ENCODE peak calls at places on chromosomes 5 and 9, in eight cellular contexts. One of them, this sample, is unnamed.

GRCh38 chr9:103997861-103998370 is 96.2 kb upstream of the SMC2 start:
- DNase-seq in stimulated activated CD8-positive, alpha-beta memory T cell treated with anti-CD3 and anti-CD28 coated beads, Interleukin-15, amount 100 ng/mL, for 4 hours: no peak
- DNase-seq in H9: no peak
- DNase-seq in cardiac fibroblast: no peak
- DNase-seq in T-helper 2 cell: no peak
- DNase-seq in activated CD8-positive, alpha-beta memory T cell treated with anti-CD3 and anti-CD28 coated beads for 4 hours: no peak
- DNase-seq in activated CD4-positive, alpha-beta T cell treated with anti-CD3 and anti-CD28 coated beads, Interleukin-2, amount 50 U/mL, for 4 hours: no peak
- DNase-seq in HuH-7: no peak
- DNase-seq in this sample: no peak

GRCh38 chr5:158287643-158288228 is 428.8 kb upstream of the CLINT1 start:
- DNase-seq in cardiac fibroblast: peak
- DNase-seq in stimulated activated CD8-positive, alpha-beta memory T cell treated with anti-CD3 and anti-CD28 coated beads, Interleukin-15, amount 100 ng/mL, for 4 hours: no peak
- DNase-seq in H9: no peak
- DNase-seq in activated CD8-positive, alpha-beta memory T cell treated with anti-CD3 and anti-CD28 coated beads for 4 hours: no peak
- DNase-seq in T-helper 2 cell: no peak
- DNase-seq in activated CD4-positive, alpha-beta T cell treated with anti-CD3 and anti-CD28 coated beads, Interleukin-2, amount 50 U/mL, for 4 hours: no peak
- DNase-seq in HuH-7: peak
- DNase-seq in this sample: no peak

GRCh38 chr5:66001952-66002351 is 75.6 kb downstream of the ERBIN start:
- DNase-seq in HuH-7: no peak
- DNase-seq in cardiac fibroblast: no peak
- DNase-seq in activated CD4-positive, alpha-beta T cell treated with anti-CD3 and anti-CD28 coated beads, Interleukin-2, amount 50 U/mL, for 4 hours: no peak
- DNase-seq in T-helper 2 cell: no peak
- DNase-seq in stimulated activated CD8-positive, alpha-beta memory T cell treated with anti-CD3 and anti-CD28 coated beads, Interleukin-15, amount 100 ng/mL, for 4 hours: no peak
- DNase-seq in activated CD8-positive, alpha-beta memory T cell treated with anti-CD3 and anti-CD28 coated beads for 4 hours: no peak
- DNase-seq in H9: no peak
- DNase-seq in this sample: no peak

GRCh38 chr9:38689678-38690077 is 30.3 kb downstream of the FAM240B start:
- DNase-seq in cardiac fibroblast: peak
- DNase-seq in HuH-7: no peak
- DNase-seq in activated CD8-positive, alpha-beta memory T cell treated with anti-CD3 and anti-CD28 coated beads for 4 hours: no peak
- DNase-seq in activated CD4-positive, alpha-beta T cell treated with anti-CD3 and anti-CD28 coated beads, Interleukin-2, amount 50 U/mL, for 4 hours: no peak
- DNase-seq in stimulated activated CD8-positive, alpha-beta memory T cell treated with anti-CD3 and anti-CD28 coated beads, Interleukin-15, amount 100 ng/mL, for 4 hours: no peak
- DNase-seq in T-helper 2 cell: no peak
- DNase-seq in H9: peak
- DNase-seq in this sample: no peak

GRCh38 chr9:109264865-109265532 is 55.9 kb downstream of the EPB41L4B start:
- DNase-seq in H9: no peak
- DNase-seq in stimulated activated CD8-positive, alpha-beta memory T cell treated with anti-CD3 and anti-CD28 coated beads, Interleukin-15, amount 100 ng/mL, for 4 hours: no peak
- DNase-seq in cardiac fibroblast: no peak
- DNase-seq in T-helper 2 cell: no peak
- DNase-seq in activated CD4-positive, alpha-beta T cell treated with anti-CD3 and anti-CD28 coated beads, Interleukin-2, amount 50 U/mL, for 4 hours: no peak
- DNase-seq in activated CD8-positive, alpha-beta memory T cell treated with anti-CD3 and anti-CD28 coated beads for 4 hours: no peak
- DNase-seq in HuH-7: no peak
- DNase-seq in this sample: no peak

GRCh38 chr5:33299621-33300208 is 141.1 kb upstream of the TARS1 start:
- DNase-seq in cardiac fibroblast: peak
- DNase-seq in activated CD4-positive, alpha-beta T cell treated with anti-CD3 and anti-CD28 coated beads, Interleukin-2, amount 50 U/mL, for 4 hours: no peak
- DNase-seq in activated CD8-positive, alpha-beta memory T cell treated with anti-CD3 and anti-CD28 coated beads for 4 hours: no peak
- DNase-seq in stimulated activated CD8-positive, alpha-beta memory T cell treated with anti-CD3 and anti-CD28 coated beads, Interleukin-15, amount 100 ng/mL, for 4 hours: no peak
- DNase-seq in HuH-7: peak
- DNase-seq in H9: no peak
- DNase-seq in T-helper 2 cell: no peak
- DNase-seq in this sample: no peak

GRCh38 chr5:56492812-56493211 is 259.7 kb upstream of the ANKRD55 start:
- DNase-seq in H9: no peak
- DNase-seq in T-helper 2 cell: no peak
- DNase-seq in stimulated activated CD8-positive, alpha-beta memory T cell treated with anti-CD3 and anti-CD28 coated beads, Interleukin-15, amount 100 ng/mL, for 4 hours: no peak
- DNase-seq in HuH-7: no peak
- DNase-seq in activated CD4-positive, alpha-beta T cell treated with anti-CD3 and anti-CD28 coated beads, Interleukin-2, amount 50 U/mL, for 4 hours: no peak
- DNase-seq in activated CD8-positive, alpha-beta memory T cell treated with anti-CD3 and anti-CD28 coated beads for 4 hours: no peak
- DNase-seq in cardiac fibroblast: no peak
- DNase-seq in this sample: no peak

GRCh38 chr5:431001-431710 is 11.8 kb upstream of the EXOC3 start:
- DNase-seq in activated CD4-positive, alpha-beta T cell treated with anti-CD3 and anti-CD28 coated beads, Interleukin-2, amount 50 U/mL, for 4 hours: peak
- DNase-seq in HuH-7: peak
- DNase-seq in cardiac fibroblast: peak
- DNase-seq in T-helper 2 cell: no peak
- DNase-seq in H9: peak
- DNase-seq in activated CD8-positive, alpha-beta memory T cell treated with anti-CD3 and anti-CD28 coated beads for 4 hours: no peak
- DNase-seq in stimulated activated CD8-positive, alpha-beta memory T cell treated with anti-CD3 and anti-CD28 coated beads, Interleukin-15, amount 100 ng/mL, for 4 hours: no peak
- DNase-seq in this sample: peak

GRCh38 chr5:133384120-133384855 is 228.1 kb downstream of the FSTL4 start:
- DNase-seq in activated CD8-positive, alpha-beta memory T cell treated with anti-CD3 and anti-CD28 coated beads for 4 hours: no peak
- DNase-seq in activated CD4-positive, alpha-beta T cell treated with anti-CD3 and anti-CD28 coated beads, Interleukin-2, amount 50 U/mL, for 4 hours: no peak
- DNase-seq in cardiac fibroblast: no peak
- DNase-seq in H9: peak
- DNase-seq in stimulated activated CD8-positive, alpha-beta memory T cell treated with anti-CD3 and anti-CD28 coated beads, Interleukin-15, amount 100 ng/mL, for 4 hours: no peak
- DNase-seq in T-helper 2 cell: no peak
- DNase-seq in HuH-7: no peak
- DNase-seq in this sample: no peak

GRCh38 chr5:2136728-2137333 is 254.1 kb upstream of the IRX4 start:
- DNase-seq in H9: peak
- DNase-seq in activated CD4-positive, alpha-beta T cell treated with anti-CD3 and anti-CD28 coated beads, Interleukin-2, amount 50 U/mL, for 4 hours: peak
- DNase-seq in stimulated activated CD8-positive, alpha-beta memory T cell treated with anti-CD3 and anti-CD28 coated beads, Interleukin-15, amount 100 ng/mL, for 4 hours: peak
- DNase-seq in cardiac fibroblast: no peak
- DNase-seq in activated CD8-positive, alpha-beta memory T cell treated with anti-CD3 and anti-CD28 coated beads for 4 hours: no peak
- DNase-seq in T-helper 2 cell: no peak
- DNase-seq in HuH-7: no peak
- DNase-seq in this sample: no peak

GRCh38 chr5:107885601-107886000 is 214.9 kb upstream of the EFNA5 start:
- DNase-seq in H9: no peak
- DNase-seq in T-helper 2 cell: no peak
- DNase-seq in stimulated activated CD8-positive, alpha-beta memory T cell treated with anti-CD3 and anti-CD28 coated beads, Interleukin-15, amount 100 ng/mL, for 4 hours: no peak
- DNase-seq in activated CD8-positive, alpha-beta memory T cell treated with anti-CD3 and anti-CD28 coated beads for 4 hours: no peak
- DNase-seq in cardiac fibroblast: no peak
- DNase-seq in HuH-7: no peak
- DNase-seq in activated CD4-positive, alpha-beta T cell treated with anti-CD3 and anti-CD28 coated beads, Interleukin-2, amount 50 U/mL, for 4 hours: no peak
- DNase-seq in this sample: no peak

GRCh38 chr5:61277190-61277589 is 54.9 kb upstream of the ZSWIM6 start:
- DNase-seq in T-helper 2 cell: no peak
- DNase-seq in stimulated activated CD8-positive, alpha-beta memory T cell treated with anti-CD3 and anti-CD28 coated beads, Interleukin-15, amount 100 ng/mL, for 4 hours: no peak
- DNase-seq in activated CD4-positive, alpha-beta T cell treated with anti-CD3 and anti-CD28 coated beads, Interleukin-2, amount 50 U/mL, for 4 hours: no peak
- DNase-seq in H9: peak
- DNase-seq in HuH-7: peak
- DNase-seq in activated CD8-positive, alpha-beta memory T cell treated with anti-CD3 and anti-CD28 coated beads for 4 hours: no peak
- DNase-seq in cardiac fibroblast: peak
- DNase-seq in this sample: peak

GRCh38 chr9:36996677-36997076 is 37.4 kb downstream of the PAX5 start:
- DNase-seq in HuH-7: no peak
- DNase-seq in T-helper 2 cell: no peak
- DNase-seq in H9: no peak
- DNase-seq in stimulated activated CD8-positive, alpha-beta memory T cell treated with anti-CD3 and anti-CD28 coated beads, Interleukin-15, amount 100 ng/mL, for 4 hours: no peak
- DNase-seq in cardiac fibroblast: no peak
- DNase-seq in activated CD4-positive, alpha-beta T cell treated with anti-CD3 and anti-CD28 coated beads, Interleukin-2, amount 50 U/mL, for 4 hours: no peak
- DNase-seq in activated CD8-positive, alpha-beta memory T cell treated with anti-CD3 and anti-CD28 coated beads for 4 hours: no peak
- DNase-seq in this sample: no peak

GRCh38 chr9:36576866-36577265 is 4.2 kb downstream of the MELK start:
- DNase-seq in cardiac fibroblast: no peak
- DNase-seq in activated CD8-positive, alpha-beta memory T cell treated with anti-CD3 and anti-CD28 coated beads for 4 hours: no peak
- DNase-seq in activated CD4-positive, alpha-beta T cell treated with anti-CD3 and anti-CD28 coated beads, Interleukin-2, amount 50 U/mL, for 4 hours: no peak
- DNase-seq in HuH-7: no peak
- DNase-seq in T-helper 2 cell: no peak
- DNase-seq in stimulated activated CD8-positive, alpha-beta memory T cell treated with anti-CD3 and anti-CD28 coated beads, Interleukin-15, amount 100 ng/mL, for 4 hours: no peak
- DNase-seq in H9: no peak
- DNase-seq in this sample: no peak

GRCh38 chr5:141940695-141941271 is 17.1 kb downstream of the DELE1 start:
- DNase-seq in T-helper 2 cell: no peak
- DNase-seq in stimulated activated CD8-positive, alpha-beta memory T cell treated with anti-CD3 and anti-CD28 coated beads, Interleukin-15, amount 100 ng/mL, for 4 hours: no peak
- DNase-seq in activated CD4-positive, alpha-beta T cell treated with anti-CD3 and anti-CD28 coated beads, Interleukin-2, amount 50 U/mL, for 4 hours: no peak
- DNase-seq in activated CD8-positive, alpha-beta memory T cell treated with anti-CD3 and anti-CD28 coated beads for 4 hours: no peak
- DNase-seq in cardiac fibroblast: peak
- DNase-seq in HuH-7: no peak
- DNase-seq in H9: no peak
- DNase-seq in this sample: no peak

GRCh38 chr9:38388283-38389223 is 3.9 kb upstream of the ALDH1B1 start:
- DNase-seq in H9: no peak
- DNase-seq in HuH-7: no peak
- DNase-seq in activated CD4-positive, alpha-beta T cell treated with anti-CD3 and anti-CD28 coated beads, Interleukin-2, amount 50 U/mL, for 4 hours: no peak
- DNase-seq in cardiac fibroblast: peak
- DNase-seq in activated CD8-positive, alpha-beta memory T cell treated with anti-CD3 and anti-CD28 coated beads for 4 hours: no peak
- DNase-seq in T-helper 2 cell: no peak
- DNase-seq in stimulated activated CD8-positive, alpha-beta memory T cell treated with anti-CD3 and anti-CD28 coated beads, Interleukin-15, amount 100 ng/mL, for 4 hours: no peak
- DNase-seq in this sample: peak

GRCh38 chr5:108801776-108802175 is 54.1 kb downstream of the FER start:
- DNase-seq in T-helper 2 cell: no peak
- DNase-seq in activated CD4-positive, alpha-beta T cell treated with anti-CD3 and anti-CD28 coated beads, Interleukin-2, amount 50 U/mL, for 4 hours: no peak
- DNase-seq in cardiac fibroblast: peak
- DNase-seq in H9: no peak
- DNase-seq in stimulated activated CD8-positive, alpha-beta memory T cell treated with anti-CD3 and anti-CD28 coated beads, Interleukin-15, amount 100 ng/mL, for 4 hours: no peak
- DNase-seq in HuH-7: no peak
- DNase-seq in activated CD8-positive, alpha-beta memory T cell treated with anti-CD3 and anti-CD28 coated beads for 4 hours: no peak
- DNase-seq in this sample: peak

GRCh38 chr5:174503086-174503460 is 221.3 kb upstream of the MSX2 start:
- DNase-seq in stimulated activated CD8-positive, alpha-beta memory T cell treated with anti-CD3 and anti-CD28 coated beads, Interleukin-15, amount 100 ng/mL, for 4 hours: no peak
- DNase-seq in HuH-7: no peak
- DNase-seq in activated CD8-positive, alpha-beta memory T cell treated with anti-CD3 and anti-CD28 coated beads for 4 hours: no peak
- DNase-seq in cardiac fibroblast: no peak
- DNase-seq in activated CD4-positive, alpha-beta T cell treated with anti-CD3 and anti-CD28 coated beads, Interleukin-2, amount 50 U/mL, for 4 hours: no peak
- DNase-seq in H9: no peak
- DNase-seq in T-helper 2 cell: no peak
- DNase-seq in this sample: no peak

GRCh38 chr9:129558551-129559505 is 62.1 kb downstream of the C9orf50 start:
- DNase-seq in activated CD4-positive, alpha-beta T cell treated with anti-CD3 and anti-CD28 coated beads, Interleukin-2, amount 50 U/mL, for 4 hours: no peak
- DNase-seq in T-helper 2 cell: no peak
- DNase-seq in H9: peak
- DNase-seq in HuH-7: peak
- DNase-seq in activated CD8-positive, alpha-beta memory T cell treated with anti-CD3 and anti-CD28 coated beads for 4 hours: no peak
- DNase-seq in stimulated activated CD8-positive, alpha-beta memory T cell treated with anti-CD3 and anti-CD28 coated beads, Interleukin-15, amount 100 ng/mL, for 4 hours: no peak
- DNase-seq in cardiac fibroblast: no peak
- DNase-seq in this sample: peak

GRCh38 chr5:176664886-176665285 is 17.6 kb downstream of the TSPAN17 start:
- DNase-seq in stimulated activated CD8-positive, alpha-beta memory T cell treated with anti-CD3 and anti-CD28 coated beads, Interleukin-15, amount 100 ng/mL, for 4 hours: no peak
- DNase-seq in T-helper 2 cell: no peak
- DNase-seq in activated CD4-positive, alpha-beta T cell treated with anti-CD3 and anti-CD28 coated beads, Interleukin-2, amount 50 U/mL, for 4 hours: no peak
- DNase-seq in activated CD8-positive, alpha-beta memory T cell treated with anti-CD3 and anti-CD28 coated beads for 4 hours: no peak
- DNase-seq in HuH-7: no peak
- DNase-seq in cardiac fibroblast: no peak
- DNase-seq in H9: no peak
- DNase-seq in this sample: no peak

GRCh38 chr5:62593331-62593730 is 14.7 kb downstream of the LRRC70 start:
- DNase-seq in activated CD8-positive, alpha-beta memory T cell treated with anti-CD3 and anti-CD28 coated beads for 4 hours: no peak
- DNase-seq in HuH-7: no peak
- DNase-seq in H9: no peak
- DNase-seq in activated CD4-positive, alpha-beta T cell treated with anti-CD3 and anti-CD28 coated beads, Interleukin-2, amount 50 U/mL, for 4 hours: no peak
- DNase-seq in cardiac fibroblast: peak
- DNase-seq in stimulated activated CD8-positive, alpha-beta memory T cell treated with anti-CD3 and anti-CD28 coated beads, Interleukin-15, amount 100 ng/mL, for 4 hours: no peak
- DNase-seq in T-helper 2 cell: no peak
- DNase-seq in this sample: no peak

GRCh38 chr5:108387756-108388155 is 5.9 kb upstream of the FBXL17 start:
- DNase-seq in cardiac fibroblast: no peak
- DNase-seq in H9: no peak
- DNase-seq in activated CD4-positive, alpha-beta T cell treated with anti-CD3 and anti-CD28 coated beads, Interleukin-2, amount 50 U/mL, for 4 hours: no peak
- DNase-seq in HuH-7: no peak
- DNase-seq in stimulated activated CD8-positive, alpha-beta memory T cell treated with anti-CD3 and anti-CD28 coated beads, Interleukin-15, amount 100 ng/mL, for 4 hours: no peak
- DNase-seq in T-helper 2 cell: no peak
- DNase-seq in activated CD8-positive, alpha-beta memory T cell treated with anti-CD3 and anti-CD28 coated beads for 4 hours: no peak
- DNase-seq in this sample: no peak

GRCh38 chr5:43412151-43412550 is at the start of gene CCL28:
- DNase-seq in H9: no peak
- DNase-seq in T-helper 2 cell: no peak
- DNase-seq in stimulated activated CD8-positive, alpha-beta memory T cell treated with anti-CD3 and anti-CD28 coated beads, Interleukin-15, amount 100 ng/mL, for 4 hours: no peak
- DNase-seq in HuH-7: no peak
- DNase-seq in activated CD4-positive, alpha-beta T cell treated with anti-CD3 and anti-CD28 coated beads, Interleukin-2, amount 50 U/mL, for 4 hours: no peak
- DNase-seq in cardiac fibroblast: no peak
- DNase-seq in activated CD8-positive, alpha-beta memory T cell treated with anti-CD3 and anti-CD28 coated beads for 4 hours: no peak
- DNase-seq in this sample: no peak

GRCh38 chr9:133592731-133593409 is 16.3 kb downstream of the FAM163B start:
- DNase-seq in T-helper 2 cell: no peak
- DNase-seq in activated CD8-positive, alpha-beta memory T cell treated with anti-CD3 and anti-CD28 coated beads for 4 hours: no peak
- DNase-seq in cardiac fibroblast: peak
- DNase-seq in activated CD4-positive, alpha-beta T cell treated with anti-CD3 and anti-CD28 coated beads, Interleukin-2, amount 50 U/mL, for 4 hours: no peak
- DNase-seq in H9: no peak
- DNase-seq in HuH-7: no peak
- DNase-seq in stimulated activated CD8-positive, alpha-beta memory T cell treated with anti-CD3 and anti-CD28 coated beads, Interleukin-15, amount 100 ng/mL, for 4 hours: no peak
- DNase-seq in this sample: no peak

GRCh38 chr5:32928761-32929160 is 217.6 kb downstream of the NPR3 start:
- DNase-seq in cardiac fibroblast: no peak
- DNase-seq in T-helper 2 cell: no peak
- DNase-seq in HuH-7: no peak
- DNase-seq in activated CD4-positive, alpha-beta T cell treated with anti-CD3 and anti-CD28 coated beads, Interleukin-2, amount 50 U/mL, for 4 hours: no peak
- DNase-seq in H9: no peak
- DNase-seq in stimulated activated CD8-positive, alpha-beta memory T cell treated with anti-CD3 and anti-CD28 coated beads, Interleukin-15, amount 100 ng/mL, for 4 hours: no peak
- DNase-seq in activated CD8-positive, alpha-beta memory T cell treated with anti-CD3 and anti-CD28 coated beads for 4 hours: no peak
- DNase-seq in this sample: no peak

GRCh38 chr5:56638061-56638621 is 177.2 kb upstream of the MAP3K1 start:
- DNase-seq in activated CD4-positive, alpha-beta T cell treated with anti-CD3 and anti-CD28 coated beads, Interleukin-2, amount 50 U/mL, for 4 hours: no peak
- DNase-seq in activated CD8-positive, alpha-beta memory T cell treated with anti-CD3 and anti-CD28 coated beads for 4 hours: no peak
- DNase-seq in stimulated activated CD8-positive, alpha-beta memory T cell treated with anti-CD3 and anti-CD28 coated beads, Interleukin-15, amount 100 ng/mL, for 4 hours: no peak
- DNase-seq in T-helper 2 cell: no peak
- DNase-seq in cardiac fibroblast: no peak
- DNase-seq in HuH-7: peak
- DNase-seq in H9: no peak
- DNase-seq in this sample: peak

GRCh38 chr5:10584714-10585113 is 20.8 kb downstream of the ANKRD33B start:
- DNase-seq in activated CD4-positive, alpha-beta T cell treated with anti-CD3 and anti-CD28 coated beads, Interleukin-2, amount 50 U/mL, for 4 hours: no peak
- DNase-seq in H9: no peak
- DNase-seq in stimulated activated CD8-positive, alpha-beta memory T cell treated with anti-CD3 and anti-CD28 coated beads, Interleukin-15, amount 100 ng/mL, for 4 hours: no peak
- DNase-seq in cardiac fibroblast: no peak
- DNase-seq in HuH-7: no peak
- DNase-seq in T-helper 2 cell: no peak
- DNase-seq in activated CD8-positive, alpha-beta memory T cell treated with anti-CD3 and anti-CD28 coated beads for 4 hours: no peak
- DNase-seq in this sample: no peak

GRCh38 chr9:100359057-100359456 is 6.3 kb upstream of the TEX10 start:
- DNase-seq in stimulated activated CD8-positive, alpha-beta memory T cell treated with anti-CD3 and anti-CD28 coated beads, Interleukin-15, amount 100 ng/mL, for 4 hours: no peak
- DNase-seq in T-helper 2 cell: no peak
- DNase-seq in cardiac fibroblast: no peak
- DNase-seq in H9: no peak
- DNase-seq in HuH-7: no peak
- DNase-seq in activated CD8-positive, alpha-beta memory T cell treated with anti-CD3 and anti-CD28 coated beads for 4 hours: no peak
- DNase-seq in activated CD4-positive, alpha-beta T cell treated with anti-CD3 and anti-CD28 coated beads, Interleukin-2, amount 50 U/mL, for 4 hours: no peak
- DNase-seq in this sample: no peak

GRCh38 chr5:158922816-158923215 is 176.9 kb downstream of the EBF1 start:
- DNase-seq in stimulated activated CD8-positive, alpha-beta memory T cell treated with anti-CD3 and anti-CD28 coated beads, Interleukin-15, amount 100 ng/mL, for 4 hours: no peak
- DNase-seq in T-helper 2 cell: no peak
- DNase-seq in activated CD4-positive, alpha-beta T cell treated with anti-CD3 and anti-CD28 coated beads, Interleukin-2, amount 50 U/mL, for 4 hours: no peak
- DNase-seq in activated CD8-positive, alpha-beta memory T cell treated with anti-CD3 and anti-CD28 coated beads for 4 hours: no peak
- DNase-seq in H9: no peak
- DNase-seq in cardiac fibroblast: no peak
- DNase-seq in HuH-7: no peak
- DNase-seq in this sample: no peak

GRCh38 chr9:16236326-16236725 is 634.1 kb downstream of the BNC2 start:
- DNase-seq in activated CD4-positive, alpha-beta T cell treated with anti-CD3 and anti-CD28 coated beads, Interleukin-2, amount 50 U/mL, for 4 hours: no peak
- DNase-seq in activated CD8-positive, alpha-beta memory T cell treated with anti-CD3 and anti-CD28 coated beads for 4 hours: no peak
- DNase-seq in HuH-7: no peak
- DNase-seq in stimulated activated CD8-positive, alpha-beta memory T cell treated with anti-CD3 and anti-CD28 coated beads, Interleukin-15, amount 100 ng/mL, for 4 hours: no peak
- DNase-seq in H9: no peak
- DNase-seq in cardiac fibroblast: peak
- DNase-seq in T-helper 2 cell: no peak
- DNase-seq in this sample: no peak

GRCh38 chr9:13324988-13325387 is 45.5 kb upstream of the MPDZ start:
- DNase-seq in activated CD4-positive, alpha-beta T cell treated with anti-CD3 and anti-CD28 coated beads, Interleukin-2, amount 50 U/mL, for 4 hours: no peak
- DNase-seq in activated CD8-positive, alpha-beta memory T cell treated with anti-CD3 and anti-CD28 coated beads for 4 hours: no peak
- DNase-seq in stimulated activated CD8-positive, alpha-beta memory T cell treated with anti-CD3 and anti-CD28 coated beads, Interleukin-15, amount 100 ng/mL, for 4 hours: no peak
- DNase-seq in HuH-7: no peak
- DNase-seq in H9: no peak
- DNase-seq in cardiac fibroblast: peak
- DNase-seq in T-helper 2 cell: no peak
- DNase-seq in this sample: no peak

GRCh38 chr5:26945881-26946280 is 92.5 kb downstream of the CDH9 start:
- DNase-seq in cardiac fibroblast: no peak
- DNase-seq in HuH-7: no peak
- DNase-seq in stimulated activated CD8-positive, alpha-beta memory T cell treated with anti-CD3 and anti-CD28 coated beads, Interleukin-15, amount 100 ng/mL, for 4 hours: no peak
- DNase-seq in activated CD4-positive, alpha-beta T cell treated with anti-CD3 and anti-CD28 coated beads, Interleukin-2, amount 50 U/mL, for 4 hours: no peak
- DNase-seq in activated CD8-positive, alpha-beta memory T cell treated with anti-CD3 and anti-CD28 coated beads for 4 hours: no peak
- DNase-seq in H9: no peak
- DNase-seq in T-helper 2 cell: no peak
- DNase-seq in this sample: no peak